ENCODE peak calls at places on chromosome 14, in six cellular contexts. D is activated gamma-delta T cell treated with Interleukin-2 at 50 U/mL for 16 hours; C is activated CD8-positive, alpha-beta memory T cell treated with anti-CD3 and anti-CD28 coated beads, Interleukin-2, amount 50 U/mL, for 48 hours; M is NCI-H1105; B is keratinocyte; R is brain microvascular endothelial cell. I is an unnamed sample.

GRCh38 chr14:102180248-102180998 is 40.7 kb downstream of the WDR20 start:
- DNase-seq in D (no peak), C (no peak), M (no peak), B (no peak), R (no peak), I (no peak)

GRCh38 chr14:105092912-105093425 is 27.7 kb upstream of the GPR132 start:
- DNase-seq in D (peak; percentile 60), C (peak; percentile 86), M (no peak), B (no peak), R (peak; percentile 12), I (peak; percentile 34)

GRCh38 chr14:53925201-53925766 is 31.3 kb downstream of the BMP4 start:
- DNase-seq in D (no peak), C (no peak), M (no peak), B (no peak), R (no peak), I (no peak)

GRCh38 chr14:46368275-46368674 is 283.3 kb downstream of the RPL10L start:
- DNase-seq in D (no peak), C (no peak), M (no peak), B (no peak), R (no peak), I (no peak)

GRCh38 chr14:26856832-26857508 is 259.1 kb upstream of the NOVA1 start:
- DNase-seq in D (no peak), C (no peak), M (no peak), B (no peak), R (no peak), I (no peak)

GRCh38 chr14:83607682-83608081 is 1922.3 kb upstream of the FLRT2 start:
- DNase-seq in D (no peak), C (no peak), M (no peak), B (no peak), R (no peak), I (no peak)

GRCh38 chr14:99737451-99737951 is 53.4 kb downstream of the CYP46A1 start:
- DNase-seq in D (no peak), C (no peak), M (no peak), B (no peak), R (no peak), I (peak; percentile 85)

GRCh38 chr14:31842905-31843304 is 234.2 kb upstream of the ARHGAP5 start:
- DNase-seq in D (no peak), C (no peak), M (no peak), B (no peak), R (no peak), I (no peak)

GRCh38 chr14:80095623-80096022 is 115.7 kb downstream of the DIO2 start:
- DNase-seq in D (no peak), C (no peak), M (no peak), B (no peak), R (peak; percentile 87), I (no peak)

GRCh38 chr14:68366656-68367055 is 426.2 kb downstream of the ZFP36L1 start:
- DNase-seq in D (no peak), C (no peak), M (no peak), B (no peak), R (no peak), I (no peak)

GRCh38 chr14:32078030-32078793 is 1.1 kb downstream of the ARHGAP5 start:
- DNase-seq in D (no peak), C (no peak), M (peak; percentile 39), B (no peak), R (peak; percentile 13), I (peak; percentile 62)

GRCh38 chr14:64501326-64502171 is 2.1 kb downstream of the ZBTB25 start:
- DNase-seq in D (no peak), C (no peak), M (no peak), B (no peak), R (peak; percentile 22), I (peak; percentile 39)

GRCh38 chr14:91872517-91873470 is 5.5 kb upstream of the TC2N start:
- DNase-seq in D (peak; percentile 58), C (no peak), M (no peak), B (no peak), R (no peak), I (peak; percentile 70)

I was measured in adrenal gland.